ENCODE peak calls at places on chromosome 17, in ten cellular contexts. One of them, this sample, is unnamed.

GRCh38 chr17:68613739-68614298 is 12.7 kb upstream of the FAM20A start:
- DNase-seq in coronary artery: no peak
- DNase-seq in kidney: no peak
- DNase-seq in thoracic aorta: no peak
- DNase-seq in HCT116: peak
- DNase-seq in CD8-positive, alpha-beta T cell: no peak
- DNase-seq in fibroblast of lung: peak
- DNase-seq in lower lobe of right lung: peak
- DNase-seq in endodermal cell: peak
- DNase-seq in left ventricle myocardium inferior: no peak
- DNase-seq in this sample: peak

GRCh38 chr17:41679740-41680425 is 8.8 kb upstream of the EIF1 start:
- DNase-seq in coronary artery: no peak
- DNase-seq in kidney: peak
- DNase-seq in thoracic aorta: no peak
- DNase-seq in HCT116: no peak
- DNase-seq in CD8-positive, alpha-beta T cell: no peak
- DNase-seq in fibroblast of lung: no peak
- DNase-seq in lower lobe of right lung: no peak
- DNase-seq in endodermal cell: peak
- DNase-seq in left ventricle myocardium inferior: no peak
- DNase-seq in this sample: no peak

GRCh38 chr17:62658136-62658535 is 30.7 kb downstream of the MRC2 start:
- DNase-seq in coronary artery: no peak
- DNase-seq in kidney: no peak
- DNase-seq in thoracic aorta: no peak
- DNase-seq in HCT116: no peak
- DNase-seq in CD8-positive, alpha-beta T cell: no peak
- DNase-seq in fibroblast of lung: no peak
- DNase-seq in lower lobe of right lung: peak
- DNase-seq in endodermal cell: no peak
- DNase-seq in left ventricle myocardium inferior: no peak
- DNase-seq in this sample: no peak

GRCh38 chr17:81426676-81427445 is 31.6 kb downstream of the BAHCC1 start:
- DNase-seq in coronary artery: no peak
- DNase-seq in kidney: no peak
- DNase-seq in thoracic aorta: no peak
- DNase-seq in HCT116: no peak
- DNase-seq in CD8-positive, alpha-beta T cell: no peak
- DNase-seq in fibroblast of lung: no peak
- DNase-seq in lower lobe of right lung: no peak
- DNase-seq in endodermal cell: no peak
- DNase-seq in left ventricle myocardium inferior: peak
- DNase-seq in this sample: no peak

GRCh38 chr17:64245218-64246145 is 17.6 kb downstream of the TEX2 start:
- DNase-seq in coronary artery: no peak
- DNase-seq in kidney: no peak
- DNase-seq in thoracic aorta: no peak
- DNase-seq in HCT116: no peak
- DNase-seq in CD8-positive, alpha-beta T cell: no peak
- DNase-seq in fibroblast of lung: no peak
- DNase-seq in lower lobe of right lung: no peak
- DNase-seq in endodermal cell: peak
- DNase-seq in left ventricle myocardium inferior: no peak
- DNase-seq in this sample: peak

GRCh38 chr17:10792156-10792555 is 11.7 kb downstream of the TMEM238L start:
- DNase-seq in coronary artery: no peak
- DNase-seq in kidney: peak
- DNase-seq in thoracic aorta: no peak
- DNase-seq in HCT116: no peak
- DNase-seq in CD8-positive, alpha-beta T cell: no peak
- DNase-seq in fibroblast of lung: no peak
- DNase-seq in lower lobe of right lung: no peak
- DNase-seq in endodermal cell: no peak
- DNase-seq in left ventricle myocardium inferior: no peak
- DNase-seq in this sample: no peak

GRCh38 chr17:72363336-72363620 is 242.5 kb downstream of the SOX9 start:
- DNase-seq in coronary artery: no peak
- DNase-seq in kidney: no peak
- DNase-seq in thoracic aorta: no peak
- DNase-seq in HCT116: no peak
- DNase-seq in CD8-positive, alpha-beta T cell: no peak
- DNase-seq in fibroblast of lung: no peak
- DNase-seq in lower lobe of right lung: no peak
- DNase-seq in endodermal cell: no peak
- DNase-seq in left ventricle myocardium inferior: no peak
- DNase-seq in this sample: no peak

GRCh38 chr17:82531431-82531881 is 11.9 kb downstream of the FOXK2 start:
- DNase-seq in coronary artery: no peak
- DNase-seq in kidney: no peak
- DNase-seq in thoracic aorta: no peak
- DNase-seq in HCT116: no peak
- DNase-seq in CD8-positive, alpha-beta T cell: no peak
- DNase-seq in fibroblast of lung: peak
- DNase-seq in lower lobe of right lung: peak
- DNase-seq in endodermal cell: no peak
- DNase-seq in left ventricle myocardium inferior: no peak
- DNase-seq in this sample: peak

GRCh38 chr17:79781691-79782575 is 4.0 kb downstream of the CBX2 start:
- DNase-seq in coronary artery: no peak
- DNase-seq in kidney: peak
- DNase-seq in thoracic aorta: no peak
- DNase-seq in HCT116: no peak
- DNase-seq in CD8-positive, alpha-beta T cell: no peak
- DNase-seq in fibroblast of lung: no peak
- DNase-seq in lower lobe of right lung: peak
- DNase-seq in endodermal cell: no peak
- DNase-seq in left ventricle myocardium inferior: no peak
- DNase-seq in this sample: no peak

GRCh38 chr17:37744961-37745800 is at the start of gene HNF1B:
- DNase-seq in coronary artery: no peak
- DNase-seq in kidney: peak
- DNase-seq in thoracic aorta: no peak
- DNase-seq in HCT116: no peak
- DNase-seq in CD8-positive, alpha-beta T cell: no peak
- DNase-seq in fibroblast of lung: no peak
- DNase-seq in lower lobe of right lung: peak
- DNase-seq in endodermal cell: peak
- DNase-seq in left ventricle myocardium inferior: no peak
- DNase-seq in this sample: peak

GRCh38 chr17:38338053-38338452 is 5.7 kb downstream of the GPR179 start:
- DNase-seq in coronary artery: no peak
- DNase-seq in kidney: no peak
- DNase-seq in thoracic aorta: no peak
- DNase-seq in HCT116: no peak
- DNase-seq in CD8-positive, alpha-beta T cell: no peak
- DNase-seq in fibroblast of lung: no peak
- DNase-seq in lower lobe of right lung: no peak
- DNase-seq in endodermal cell: no peak
- DNase-seq in left ventricle myocardium inferior: no peak
- DNase-seq in this sample: no peak

GRCh38 chr17:69812240-69812837 is 262.7 kb upstream of the KCNJ16 start:
- DNase-seq in coronary artery: no peak
- DNase-seq in kidney: no peak
- DNase-seq in thoracic aorta: no peak
- DNase-seq in HCT116: no peak
- DNase-seq in CD8-positive, alpha-beta T cell: no peak
- DNase-seq in fibroblast of lung: peak
- DNase-seq in lower lobe of right lung: no peak
- DNase-seq in endodermal cell: no peak
- DNase-seq in left ventricle myocardium inferior: no peak
- DNase-seq in this sample: peak

GRCh38 chr17:54117452-54117851 is 294.7 kb downstream of the KIF2B start:
- DNase-seq in coronary artery: no peak
- DNase-seq in kidney: no peak
- DNase-seq in thoracic aorta: no peak
- DNase-seq in HCT116: no peak
- DNase-seq in CD8-positive, alpha-beta T cell: no peak
- DNase-seq in fibroblast of lung: no peak
- DNase-seq in lower lobe of right lung: no peak
- DNase-seq in endodermal cell: no peak
- DNase-seq in left ventricle myocardium inferior: no peak
- DNase-seq in this sample: no peak

DNA sequence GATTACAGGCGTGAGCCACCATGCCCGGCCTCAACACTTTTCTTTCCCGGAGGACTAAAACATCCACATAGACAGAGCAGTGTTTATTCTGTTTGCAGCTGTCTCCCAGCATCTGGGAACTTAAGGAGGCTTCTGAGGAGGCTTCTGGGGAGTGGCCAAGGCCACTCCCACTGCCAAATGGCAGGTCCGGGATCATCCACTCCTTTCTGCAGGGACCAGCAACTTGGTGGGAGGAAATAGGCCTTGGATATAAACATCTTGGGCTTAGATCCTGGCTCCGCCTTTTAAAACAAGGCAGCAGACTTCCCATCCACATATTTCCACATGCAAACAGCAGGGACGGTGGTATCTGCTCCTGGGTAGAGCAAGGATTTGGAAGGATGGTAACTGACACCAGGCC is 14.1 kb upstream of the SPATA32 start:
- DNase-seq in coronary artery: no peak
- DNase-seq in kidney: no peak
- DNase-seq in thoracic aorta: no peak
- DNase-seq in HCT116: no peak
- DNase-seq in CD8-positive, alpha-beta T cell: no peak
- DNase-seq in fibroblast of lung: peak
- DNase-seq in lower lobe of right lung: no peak
- DNase-seq in endodermal cell: peak
- DNase-seq in left ventricle myocardium inferior: no peak
- DNase-seq in this sample: no peak
- H3K27ac ChIP-seq in coronary artery: no peak
- H3K27ac ChIP-seq in kidney: no peak
- H3K27ac ChIP-seq in thoracic aorta: no peak
- H3K27ac ChIP-seq in HCT116: no peak
- H3K27ac ChIP-seq in CD8-positive, alpha-beta T cell: no peak
- H3K27ac ChIP-seq in fibroblast of lung: no peak
- H3K27ac ChIP-seq in lower lobe of right lung: no peak
- H3K27ac ChIP-seq in endodermal cell: no peak
- H3K27ac ChIP-seq in left ventricle myocardium inferior: peak
- H3K27ac ChIP-seq in this sample: no peak

GRCh38 chr17:43328650-43329049 is 70.1 kb upstream of the ARL4D start:
- DNase-seq in coronary artery: no peak
- DNase-seq in kidney: no peak
- DNase-seq in thoracic aorta: no peak
- DNase-seq in HCT116: no peak
- DNase-seq in CD8-positive, alpha-beta T cell: no peak
- DNase-seq in fibroblast of lung: no peak
- DNase-seq in lower lobe of right lung: no peak
- DNase-seq in endodermal cell: no peak
- DNase-seq in left ventricle myocardium inferior: no peak
- DNase-seq in this sample: no peak

GRCh38 chr17:43333438-43333943 is 65.3 kb upstream of the ARL4D start:
- DNase-seq in coronary artery: no peak
- DNase-seq in kidney: no peak
- DNase-seq in thoracic aorta: no peak
- DNase-seq in HCT116: no peak
- DNase-seq in CD8-positive, alpha-beta T cell: no peak
- DNase-seq in fibroblast of lung: no peak
- DNase-seq in lower lobe of right lung: no peak
- DNase-seq in endodermal cell: no peak
- DNase-seq in left ventricle myocardium inferior: no peak
- DNase-seq in this sample: no peak

GRCh38 chr17:43329183-43329582 is 69.6 kb upstream of the ARL4D start:
- DNase-seq in coronary artery: no peak
- DNase-seq in kidney: no peak
- DNase-seq in thoracic aorta: no peak
- DNase-seq in HCT116: no peak
- DNase-seq in CD8-positive, alpha-beta T cell: no peak
- DNase-seq in fibroblast of lung: no peak
- DNase-seq in lower lobe of right lung: no peak
- DNase-seq in endodermal cell: no peak
- DNase-seq in left ventricle myocardium inferior: no peak
- DNase-seq in this sample: no peak

GRCh38 chr17:43332211-43332610 is 66.6 kb upstream of the ARL4D start:
- DNase-seq in coronary artery: no peak
- DNase-seq in kidney: no peak
- DNase-seq in thoracic aorta: no peak
- DNase-seq in HCT116: no peak
- DNase-seq in CD8-positive, alpha-beta T cell: no peak
- DNase-seq in fibroblast of lung: no peak
- DNase-seq in lower lobe of right lung: no peak
- DNase-seq in endodermal cell: no peak
- DNase-seq in left ventricle myocardium inferior: no peak
- DNase-seq in this sample: no peak

GRCh38 chr17:43330876-43331639 is 67.7 kb upstream of the ARL4D start:
- DNase-seq in coronary artery: no peak
- DNase-seq in kidney: no peak
- DNase-seq in thoracic aorta: no peak
- DNase-seq in HCT116: no peak
- DNase-seq in CD8-positive, alpha-beta T cell: no peak
- DNase-seq in fibroblast of lung: no peak
- DNase-seq in lower lobe of right lung: no peak
- DNase-seq in endodermal cell: no peak
- DNase-seq in left ventricle myocardium inferior: no peak
- DNase-seq in this sample: no peak
- TF ChIP-seq CTCF in coronary artery: no peak
- TF ChIP-seq CTCF in kidney: no peak
- TF ChIP-seq CTCF in thoracic aorta: no peak
- TF ChIP-seq CTCF in HCT116: no peak
- TF ChIP-seq CTCF in CD8-positive, alpha-beta T cell: no peak
- TF ChIP-seq CTCF in fibroblast of lung: no peak
- TF ChIP-seq CTCF in lower lobe of right lung: no peak
- TF ChIP-seq CTCF in endodermal cell: peak
- TF ChIP-seq CTCF in left ventricle myocardium inferior: no peak
- TF ChIP-seq CTCF in this sample: no peak

GRCh38 chr17:50556803-50557202 is 3.7 kb upstream of the CACNA1G start:
- DNase-seq in coronary artery: no peak
- DNase-seq in kidney: no peak
- DNase-seq in thoracic aorta: no peak
- DNase-seq in HCT116: no peak
- DNase-seq in CD8-positive, alpha-beta T cell: no peak
- DNase-seq in fibroblast of lung: no peak
- DNase-seq in lower lobe of right lung: no peak
- DNase-seq in endodermal cell: no peak
- DNase-seq in left ventricle myocardium inferior: peak
- DNase-seq in this sample: no peak
- H3K27ac ChIP-seq in coronary artery: no peak
- H3K27ac ChIP-seq in kidney: no peak
- H3K27ac ChIP-seq in thoracic aorta: no peak
- H3K27ac ChIP-seq in HCT116: no peak
- H3K27ac ChIP-seq in CD8-positive, alpha-beta T cell: no peak
- H3K27ac ChIP-seq in fibroblast of lung: no peak
- H3K27ac ChIP-seq in lower lobe of right lung: no peak
- H3K27ac ChIP-seq in endodermal cell: no peak
- H3K27ac ChIP-seq in left ventricle myocardium inferior: no peak
- H3K27ac ChIP-seq in this sample: no peak

DNA sequence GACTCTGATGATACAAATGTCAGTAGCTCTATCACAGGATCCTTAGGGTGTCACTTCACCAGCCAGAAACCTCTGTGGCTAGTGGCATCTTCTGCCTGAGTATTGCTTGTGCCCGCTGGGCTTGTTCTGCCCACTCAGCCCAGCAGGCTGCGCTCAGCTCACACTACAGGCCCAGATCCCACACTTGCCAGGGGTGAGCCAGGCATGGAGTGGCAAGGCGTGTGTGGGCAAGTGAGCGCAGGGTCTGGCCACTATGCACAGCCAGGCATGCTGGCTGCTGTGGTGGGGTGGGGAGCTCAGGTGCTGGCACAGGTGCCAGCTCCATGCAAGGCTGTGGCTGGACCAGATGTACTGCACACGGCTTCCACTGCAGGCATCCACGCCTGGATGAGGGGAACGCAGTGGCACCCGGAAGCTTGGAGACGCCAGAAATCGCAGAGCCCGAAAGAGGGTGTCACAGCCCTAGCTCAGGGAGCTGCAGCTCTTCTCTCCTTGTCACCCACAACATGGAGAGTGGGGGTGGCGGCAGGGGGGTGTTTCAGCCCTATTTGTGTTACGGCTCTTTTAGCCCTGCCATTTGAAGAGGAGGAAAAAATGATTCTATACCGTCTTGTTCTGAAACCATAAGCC is 10.2 kb downstream of the CFAP97D1 start:
- DNase-seq in coronary artery: no peak
- DNase-seq in kidney: peak
- DNase-seq in thoracic aorta: no peak
- DNase-seq in HCT116: no peak
- DNase-seq in CD8-positive, alpha-beta T cell: no peak
- DNase-seq in fibroblast of lung: no peak
- DNase-seq in lower lobe of right lung: no peak
- DNase-seq in endodermal cell: peak
- DNase-seq in left ventricle myocardium inferior: no peak
- DNase-seq in this sample: peak
- TF ChIP-seq CTCF in coronary artery: no peak
- TF ChIP-seq CTCF in kidney: no peak
- TF ChIP-seq CTCF in thoracic aorta: no peak
- TF ChIP-seq CTCF in HCT116: peak
- TF ChIP-seq CTCF in CD8-positive, alpha-beta T cell: no peak
- TF ChIP-seq CTCF in fibroblast of lung: peak
- TF ChIP-seq CTCF in lower lobe of right lung: no peak
- TF ChIP-seq CTCF in endodermal cell: peak
- TF ChIP-seq CTCF in left ventricle myocardium inferior: no peak
- TF ChIP-seq CTCF in this sample: peak

This sample was measured in PC-3.